ENCODE peak calls at places on chromosomes 5 and 9, in six cellular contexts. One of them, this sample, is unnamed.

GRCh38 chr5:144230806-144231205 is 60.1 kb downstream of the KCTD16 start:
- DNase-seq in H1: no peak
- DNase-seq in sigmoid colon: no peak
- DNase-seq in transverse colon: peak; percentile 6
- DNase-seq in stomach: no peak
- DNase-seq in heart left ventricle: no peak
- DNase-seq in this sample: no peak

GRCh38 chr9:98536542-98537173 is 172.1 kb downstream of the GABBR2 start:
- DNase-seq in heart left ventricle: no peak
- DNase-seq in H1: peak; percentile 15
- DNase-seq in sigmoid colon: no peak
- DNase-seq in stomach: no peak
- DNase-seq in transverse colon: peak; percentile 31
- DNase-seq in this sample: peak; percentile 84

GRCh38 chr9:124259273-124260078 is 1.7 kb downstream of the NEK6 start:
- DNase-seq in stomach: peak; percentile 84
- DNase-seq in heart left ventricle: peak; percentile 68
- DNase-seq in transverse colon: peak; percentile 81
- DNase-seq in sigmoid colon: peak; percentile 91
- DNase-seq in H1: no peak
- DNase-seq in this sample: no peak

GRCh38 chr5:130978475-130978874 is 186.6 kb downstream of the HINT1 start:
- DNase-seq in sigmoid colon: no peak
- DNase-seq in stomach: no peak
- DNase-seq in transverse colon: no peak
- DNase-seq in heart left ventricle: no peak
- DNase-seq in H1: no peak
- DNase-seq in this sample: no peak

GRCh38 chr9:37290881-37291485 is 131.5 kb upstream of the GRHPR start:
- DNase-seq in sigmoid colon: no peak
- DNase-seq in heart left ventricle: no peak
- DNase-seq in H1: no peak
- DNase-seq in transverse colon: no peak
- DNase-seq in stomach: no peak
- DNase-seq in this sample: no peak

GRCh38 chr9:87732756-87733155 is 6.8 kb downstream of the CTSL start:
- DNase-seq in H1: no peak
- DNase-seq in sigmoid colon: no peak
- DNase-seq in transverse colon: no peak
- DNase-seq in stomach: no peak
- DNase-seq in heart left ventricle: no peak
- DNase-seq in this sample: no peak

GRCh38 chr5:134649163-134649916 is 755 bp downstream of the SEC24A start:
- DNase-seq in transverse colon: no peak
- DNase-seq in sigmoid colon: peak; percentile 27
- DNase-seq in H1: no peak
- DNase-seq in stomach: peak; percentile 31
- DNase-seq in heart left ventricle: peak; percentile 39
- DNase-seq in this sample: no peak

GRCh38 chr5:43602456-43602817 is 543 bp upstream of the NNT start:
- DNase-seq in stomach: peak; percentile 27
- DNase-seq in heart left ventricle: peak; percentile 47
- DNase-seq in H1: no peak
- DNase-seq in sigmoid colon: peak; percentile 74
- DNase-seq in transverse colon: peak; percentile 34
- DNase-seq in this sample: no peak

GRCh38 chr5:9174446-9174845 is 371.4 kb downstream of the SEMA5A start:
- DNase-seq in transverse colon: no peak
- DNase-seq in sigmoid colon: no peak
- DNase-seq in H1: no peak
- DNase-seq in stomach: no peak
- DNase-seq in heart left ventricle: no peak
- DNase-seq in this sample: no peak

GRCh38 chr9:33913541-33913940 is 96.6 kb downstream of the UBE2R2 start:
- DNase-seq in transverse colon: no peak
- DNase-seq in sigmoid colon: no peak
- DNase-seq in heart left ventricle: no peak
- DNase-seq in H1: no peak
- DNase-seq in stomach: no peak
- DNase-seq in this sample: no peak
- H3K27ac ChIP-seq in transverse colon: no peak overlapping the region
- H3K27ac ChIP-seq in sigmoid colon: no peak overlapping the region
- H3K27ac ChIP-seq in heart left ventricle: no peak overlapping the region
- H3K27ac ChIP-seq in H1: no peak overlapping the region
- H3K27ac ChIP-seq in stomach: no peak overlapping the region
- H3K27ac ChIP-seq in this sample: no peak overlapping the region

GRCh38 chr5:61658592-61659008 is 326.5 kb downstream of the ZSWIM6 start:
- DNase-seq in stomach: peak; percentile 89
- DNase-seq in sigmoid colon: peak; percentile 88
- DNase-seq in H1: peak; percentile 82
- DNase-seq in transverse colon: peak; percentile 88
- DNase-seq in heart left ventricle: peak; percentile 89
- DNase-seq in this sample: no peak
- H3K4me3 ChIP-seq in stomach: no peak overlapping the region
- H3K4me3 ChIP-seq in sigmoid colon: no peak overlapping the region
- H3K4me3 ChIP-seq in H1: no peak overlapping the region
- H3K4me3 ChIP-seq in transverse colon: no peak overlapping the region
- H3K4me3 ChIP-seq in heart left ventricle: peak overlapping the region; percentile 5
- H3K4me3 ChIP-seq in this sample: no peak overlapping the region

GRCh38 chr9:128689293-128689770 is 310 bp downstream of the SET start:
- DNase-seq in transverse colon: no peak
- DNase-seq in H1: no peak
- DNase-seq in heart left ventricle: peak; percentile 71
- DNase-seq in stomach: peak; percentile 57
- DNase-seq in sigmoid colon: peak; percentile 78
- DNase-seq in this sample: no peak
- TF ChIP-seq POLR2A in transverse colon: no peak
- TF ChIP-seq POLR2A in H1: peak; percentile 57
- TF ChIP-seq POLR2A in heart left ventricle: no peak
- TF ChIP-seq POLR2A in stomach: no peak
- TF ChIP-seq POLR2A in sigmoid colon: no peak
- TF ChIP-seq POLR2A in this sample: no peak

GRCh38 chr9:93223241-93224180 is 39.6 kb downstream of the WNK2 start:
- DNase-seq in stomach: no peak
- DNase-seq in heart left ventricle: peak; percentile 63
- DNase-seq in transverse colon: peak; percentile 66
- DNase-seq in H1: no peak
- DNase-seq in sigmoid colon: no peak
- DNase-seq in this sample: no peak

GRCh38 chr9:93218161-93218560 is 34.2 kb downstream of the WNK2 start:
- DNase-seq in stomach: no peak
- DNase-seq in transverse colon: no peak
- DNase-seq in sigmoid colon: no peak
- DNase-seq in heart left ventricle: peak; percentile 84
- DNase-seq in H1: no peak
- DNase-seq in this sample: no peak

GRCh38 chr9:93219692-93220091 is 35.8 kb downstream of the WNK2 start:
- DNase-seq in heart left ventricle: no peak
- DNase-seq in sigmoid colon: no peak
- DNase-seq in stomach: no peak
- DNase-seq in transverse colon: no peak
- DNase-seq in H1: no peak
- DNase-seq in this sample: no peak

GRCh38 chr9:93218671-93219420 is 34.9 kb downstream of the WNK2 start:
- DNase-seq in transverse colon: no peak
- DNase-seq in H1: no peak
- DNase-seq in heart left ventricle: no peak
- DNase-seq in sigmoid colon: no peak
- DNase-seq in stomach: no peak
- DNase-seq in this sample: no peak

GRCh38 chr9:93220627-93221425 is 36.9 kb downstream of the WNK2 start:
- DNase-seq in H1: no peak
- DNase-seq in transverse colon: no peak
- DNase-seq in stomach: no peak
- DNase-seq in heart left ventricle: peak; percentile 76
- DNase-seq in sigmoid colon: no peak
- DNase-seq in this sample: no peak
- H3K27ac ChIP-seq in H1: no peak overlapping the region
- H3K27ac ChIP-seq in transverse colon: no peak overlapping the region
- H3K27ac ChIP-seq in stomach: no peak overlapping the region
- H3K27ac ChIP-seq in heart left ventricle: peak overlapping the region; percentile 9
- H3K27ac ChIP-seq in sigmoid colon: no peak overlapping the region
- H3K27ac ChIP-seq in this sample: no peak overlapping the region

GRCh38 chr5:151082274-151082902 is 1.6 kb upstream of the TNIP1 start:
- DNase-seq in sigmoid colon: no peak
- DNase-seq in transverse colon: peak; percentile 73
- DNase-seq in H1: no peak
- DNase-seq in heart left ventricle: no peak
- DNase-seq in stomach: no peak
- DNase-seq in this sample: no peak
- H3K4me3 ChIP-seq in sigmoid colon: no peak overlapping the region
- H3K4me3 ChIP-seq in transverse colon: no peak overlapping the region
- H3K4me3 ChIP-seq in H1: no peak overlapping the region
- H3K4me3 ChIP-seq in heart left ventricle: peak overlapping the region; percentile 72
- H3K4me3 ChIP-seq in stomach: no peak overlapping the region
- H3K4me3 ChIP-seq in this sample: peak overlapping the region; percentile 74

GRCh38 chr9:131289301-131290038 is at the start of gene PLPP7:
- DNase-seq in heart left ventricle: peak; percentile 95
- DNase-seq in H1: no peak
- DNase-seq in sigmoid colon: peak; percentile 89
- DNase-seq in stomach: no peak
- DNase-seq in transverse colon: peak; percentile 44
- DNase-seq in this sample: no peak
- TF ChIP-seq POLR2A in heart left ventricle: peak; percentile 61
- TF ChIP-seq POLR2A in H1: no peak
- TF ChIP-seq POLR2A in sigmoid colon: no peak
- TF ChIP-seq POLR2A in stomach: no peak
- TF ChIP-seq POLR2A in transverse colon: no peak
- TF ChIP-seq POLR2A in this sample: no peak

GRCh38 chr5:124712724-124713305 is 33.6 kb downstream of the ZNF608 start:
- DNase-seq in heart left ventricle: no peak
- DNase-seq in transverse colon: no peak
- DNase-seq in H1: no peak
- DNase-seq in sigmoid colon: no peak
- DNase-seq in stomach: no peak
- DNase-seq in this sample: no peak
- H3K27ac ChIP-seq in heart left ventricle: no peak overlapping the region
- H3K27ac ChIP-seq in transverse colon: no peak overlapping the region
- H3K27ac ChIP-seq in H1: no peak overlapping the region
- H3K27ac ChIP-seq in sigmoid colon: no peak overlapping the region
- H3K27ac ChIP-seq in stomach: no peak overlapping the region
- H3K27ac ChIP-seq in this sample: no peak overlapping the region

GRCh38 chr9:93952784-93953491 is 2.2 kb downstream of the BARX1 start:
- DNase-seq in heart left ventricle: no peak
- DNase-seq in transverse colon: no peak
- DNase-seq in H1: no peak
- DNase-seq in stomach: no peak
- DNase-seq in sigmoid colon: peak; percentile 41
- DNase-seq in this sample: no peak
- H3K4me3 ChIP-seq in heart left ventricle: no peak overlapping the region
- H3K4me3 ChIP-seq in transverse colon: no peak overlapping the region
- H3K4me3 ChIP-seq in H1: no peak overlapping the region
- H3K4me3 ChIP-seq in stomach: peak overlapping the region; percentile 62
- H3K4me3 ChIP-seq in sigmoid colon: no peak overlapping the region
- H3K4me3 ChIP-seq in this sample: no peak overlapping the region

GRCh38 chr9:94949330-94949729 is 222.8 kb downstream of the AOPEP start:
- DNase-seq in transverse colon: no peak
- DNase-seq in H1: no peak
- DNase-seq in stomach: no peak
- DNase-seq in heart left ventricle: no peak
- DNase-seq in sigmoid colon: no peak
- DNase-seq in this sample: no peak

GRCh38 chr9:94950733-94951590 is 224.5 kb downstream of the AOPEP start:
- DNase-seq in stomach: peak; percentile 58
- DNase-seq in transverse colon: no peak
- DNase-seq in heart left ventricle: no peak
- DNase-seq in sigmoid colon: no peak
- DNase-seq in H1: no peak
- DNase-seq in this sample: no peak

GRCh38 chr9:94951591-94952115 is 225.2 kb downstream of the AOPEP start:
- DNase-seq in sigmoid colon: no peak
- DNase-seq in stomach: no peak
- DNase-seq in transverse colon: peak; percentile 49
- DNase-seq in heart left ventricle: no peak
- DNase-seq in H1: no peak
- DNase-seq in this sample: no peak

GRCh38 chr9:94950040-94950732 is 223.7 kb downstream of the AOPEP start:
- DNase-seq in heart left ventricle: no peak
- DNase-seq in transverse colon: no peak
- DNase-seq in stomach: peak; percentile 46
- DNase-seq in sigmoid colon: no peak
- DNase-seq in H1: no peak
- DNase-seq in this sample: no peak

DNA sequence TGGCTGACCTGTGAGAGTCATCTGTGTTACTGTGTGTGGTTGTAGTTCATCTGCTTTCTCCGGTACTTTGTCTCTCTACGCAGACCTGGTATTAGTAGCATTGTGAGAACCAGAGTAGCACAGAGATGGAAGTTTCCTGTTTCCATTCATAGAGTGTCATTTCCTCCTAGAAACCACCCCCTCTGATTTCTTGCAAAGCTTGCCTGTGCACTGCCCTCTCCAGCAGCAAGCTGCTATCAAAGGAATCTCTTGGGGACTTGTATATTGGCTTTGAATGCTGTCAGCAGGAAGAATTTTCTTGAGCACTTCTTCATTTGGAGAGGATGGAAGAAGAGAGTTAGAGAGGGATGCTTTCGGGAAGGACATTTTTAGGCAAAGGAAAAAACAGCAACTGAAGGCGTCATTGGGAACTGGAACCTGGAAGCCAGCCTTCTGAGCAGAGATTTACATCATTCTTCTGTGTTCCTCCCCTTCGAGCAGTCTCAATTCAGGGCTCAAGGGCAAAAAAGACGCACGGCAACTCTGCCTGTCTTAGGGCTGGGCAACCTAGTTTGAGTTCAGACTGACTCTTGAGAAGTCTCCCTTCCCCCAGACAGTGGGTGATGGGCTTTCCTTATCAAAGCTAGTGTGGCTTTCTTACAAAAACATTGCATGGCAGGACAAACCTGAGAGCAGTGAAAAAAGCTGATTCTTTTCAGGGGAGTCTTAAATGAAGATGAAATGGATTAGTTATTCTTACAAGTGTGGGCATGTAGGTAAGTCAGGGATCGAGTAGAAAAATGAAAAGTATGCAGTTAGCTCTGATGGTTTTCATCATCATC is 226.3 kb downstream of the AOPEP start:
- DNase-seq in H1: no peak
- DNase-seq in stomach: no peak
- DNase-seq in heart left ventricle: no peak
- DNase-seq in sigmoid colon: no peak
- DNase-seq in transverse colon: no peak
- DNase-seq in this sample: no peak
- TF ChIP-seq POLR2A in H1: no peak
- TF ChIP-seq POLR2A in stomach: no peak
- TF ChIP-seq POLR2A in heart left ventricle: no peak
- TF ChIP-seq POLR2A in sigmoid colon: no peak
- TF ChIP-seq POLR2A in transverse colon: no peak
- TF ChIP-seq POLR2A in this sample: no peak

GRCh38 chr5:122478741-122479459 is 166.9 kb downstream of the SNCAIP start:
- DNase-seq in stomach: no peak
- DNase-seq in H1: no peak
- DNase-seq in heart left ventricle: no peak
- DNase-seq in transverse colon: no peak
- DNase-seq in sigmoid colon: no peak
- DNase-seq in this sample: no peak
- H3K27ac ChIP-seq in stomach: no peak overlapping the region
- H3K27ac ChIP-seq in H1: no peak overlapping the region
- H3K27ac ChIP-seq in heart left ventricle: no peak overlapping the region
- H3K27ac ChIP-seq in transverse colon: peak overlapping the region; percentile 61
- H3K27ac ChIP-seq in sigmoid colon: no peak overlapping the region
- H3K27ac ChIP-seq in this sample: no peak overlapping the region

This sample was measured in vagina.